ENCODE peak calls at places on chromosomes 16 and 17, in seven cellular contexts. One of them, this sample, is unnamed.

GRCh38 chr16:87819282-87819681 is 50.0 kb downstream of the SLC7A5 start:
- DNase-seq in pancreas: no peak
- DNase-seq in ovary: no peak
- DNase-seq in mucosa of descending colon: no peak
- DNase-seq in A549: no peak
- DNase-seq in tibial artery: no peak
- DNase-seq in cardiac fibroblast: no peak
- DNase-seq in this sample: no peak

GRCh38 chr17:12040478-12040877 is 19.8 kb downstream of the MAP2K4 start:
- DNase-seq in pancreas: no peak
- DNase-seq in ovary: no peak
- DNase-seq in mucosa of descending colon: no peak
- DNase-seq in A549: no peak
- DNase-seq in tibial artery: no peak
- DNase-seq in cardiac fibroblast: no peak
- DNase-seq in this sample: no peak

GRCh38 chr16:78593352-78593751 is 493.9 kb downstream of the WWOX start:
- DNase-seq in pancreas: no peak
- DNase-seq in ovary: no peak
- DNase-seq in mucosa of descending colon: no peak
- DNase-seq in A549: no peak
- DNase-seq in tibial artery: no peak
- DNase-seq in cardiac fibroblast: no peak
- DNase-seq in this sample: no peak

GRCh38 chr17:14805348-14805747 is 459.8 kb downstream of the PMP22 start:
- DNase-seq in pancreas: no peak
- DNase-seq in ovary: no peak
- DNase-seq in mucosa of descending colon: no peak
- DNase-seq in A549: peak; percentile 43
- DNase-seq in tibial artery: no peak
- DNase-seq in cardiac fibroblast: peak; percentile 33
- DNase-seq in this sample: peak; percentile 19

GRCh38 chr17:304461-304860 is 48.1 kb downstream of the RPH3AL start:
- DNase-seq in pancreas: peak; percentile 15
- DNase-seq in ovary: no peak
- DNase-seq in mucosa of descending colon: no peak
- DNase-seq in A549: no peak
- DNase-seq in tibial artery: no peak
- DNase-seq in cardiac fibroblast: no peak
- DNase-seq in this sample: no peak

GRCh38 chr17:51234162-51234561 is 25.7 kb downstream of the MBTD1 start:
- DNase-seq in pancreas: no peak
- DNase-seq in ovary: no peak
- DNase-seq in mucosa of descending colon: no peak
- DNase-seq in A549: no peak
- DNase-seq in tibial artery: no peak
- DNase-seq in cardiac fibroblast: no peak
- DNase-seq in this sample: no peak

GRCh38 chr16:55817236-55817912 is 15.5 kb downstream of the CES1 start:
- DNase-seq in pancreas: no peak
- DNase-seq in ovary: no peak
- DNase-seq in mucosa of descending colon: no peak
- DNase-seq in A549: no peak
- DNase-seq in tibial artery: no peak
- DNase-seq in cardiac fibroblast: peak; percentile 1
- DNase-seq in this sample: no peak

GRCh38 chr17:47961406-47961805 is 3.7 kb upstream of the PRR15L start:
- DNase-seq in pancreas: no peak
- DNase-seq in ovary: no peak
- DNase-seq in mucosa of descending colon: no peak
- DNase-seq in A549: no peak
- DNase-seq in tibial artery: no peak
- DNase-seq in cardiac fibroblast: no peak
- DNase-seq in this sample: no peak

GRCh38 chr17:382644-383533 is 30.3 kb upstream of the RPH3AL start:
- DNase-seq in pancreas: no peak
- DNase-seq in ovary: no peak
- DNase-seq in mucosa of descending colon: peak; percentile 30
- DNase-seq in A549: peak; percentile 82
- DNase-seq in tibial artery: no peak
- DNase-seq in cardiac fibroblast: peak; percentile 76
- DNase-seq in this sample: peak; percentile 62

GRCh38 chr17:8822401-8823035 is 23.4 kb upstream of the MFSD6L start:
- DNase-seq in pancreas: no peak
- DNase-seq in ovary: no peak
- DNase-seq in mucosa of descending colon: no peak
- DNase-seq in A549: no peak
- DNase-seq in tibial artery: no peak
- DNase-seq in cardiac fibroblast: no peak
- DNase-seq in this sample: no peak

GRCh38 chr17:4142107-4142900 is 526 bp downstream of the ZZEF1 start:
- DNase-seq in pancreas: peak; percentile 67
- DNase-seq in ovary: peak; percentile 69
- DNase-seq in mucosa of descending colon: peak; percentile 54
- DNase-seq in A549: peak; percentile 14
- DNase-seq in tibial artery: peak; percentile 67
- DNase-seq in cardiac fibroblast: peak; percentile 22
- DNase-seq in this sample: peak; percentile 19

GRCh38 chr17:60941028-60941427 is 263.4 kb downstream of the BCAS3 start:
- DNase-seq in pancreas: no peak
- DNase-seq in ovary: no peak
- DNase-seq in mucosa of descending colon: peak; percentile 90
- DNase-seq in A549: no peak
- DNase-seq in tibial artery: peak; percentile 85
- DNase-seq in cardiac fibroblast: peak; percentile 91
- DNase-seq in this sample: peak; percentile 92

GRCh38 chr16:66869424-66869823 is 10.9 kb upstream of the PDP2 start:
- DNase-seq in pancreas: no peak
- DNase-seq in ovary: no peak
- DNase-seq in mucosa of descending colon: peak; percentile 27
- DNase-seq in A549: no peak
- DNase-seq in tibial artery: no peak
- DNase-seq in cardiac fibroblast: no peak
- DNase-seq in this sample: no peak

GRCh38 chr16:70253291-70254094 is 1.8 kb upstream of the EXOSC6 start:
- DNase-seq in pancreas: no peak
- DNase-seq in ovary: no peak
- DNase-seq in mucosa of descending colon: peak; percentile 63
- DNase-seq in A549: peak; percentile 61
- DNase-seq in tibial artery: no peak
- DNase-seq in cardiac fibroblast: peak; percentile 55
- DNase-seq in this sample: peak; percentile 59

GRCh38 chr16:70254095-70254964 is 2.6 kb upstream of the EXOSC6 start:
- DNase-seq in pancreas: no peak
- DNase-seq in ovary: no peak
- DNase-seq in mucosa of descending colon: no peak
- DNase-seq in A549: no peak
- DNase-seq in tibial artery: no peak
- DNase-seq in cardiac fibroblast: no peak
- DNase-seq in this sample: no peak

GRCh38 chr16:70251651-70252354 is at the start of gene EXOSC6:
- DNase-seq in pancreas: peak; percentile 91
- DNase-seq in ovary: peak; percentile 93
- DNase-seq in mucosa of descending colon: peak; percentile 95
- DNase-seq in A549: peak; percentile 97
- DNase-seq in tibial artery: peak; percentile 93
- DNase-seq in cardiac fibroblast: peak; percentile 94
- DNase-seq in this sample: peak; percentile 90

GRCh38 chr16:70252355-70252988 is 732 bp upstream of the EXOSC6 start:
- DNase-seq in pancreas: peak; percentile 35
- DNase-seq in ovary: no peak
- DNase-seq in mucosa of descending colon: no peak
- DNase-seq in A549: peak; percentile 54
- DNase-seq in tibial artery: no peak
- DNase-seq in cardiac fibroblast: peak; percentile 32
- DNase-seq in this sample: peak; percentile 21

GRCh38 chr16:70250748-70251650 is 741 bp downstream of the EXOSC6 start:
- DNase-seq in pancreas: peak; percentile 51
- DNase-seq in ovary: peak; percentile 63
- DNase-seq in mucosa of descending colon: peak; percentile 45
- DNase-seq in A549: peak; percentile 61
- DNase-seq in tibial artery: no peak
- DNase-seq in cardiac fibroblast: peak; percentile 47
- DNase-seq in this sample: peak; percentile 52
- TF ChIP-seq CTCF in pancreas: no peak
- TF ChIP-seq CTCF in ovary: no peak
- TF ChIP-seq CTCF in mucosa of descending colon: no peak
- TF ChIP-seq CTCF in A549: no peak
- TF ChIP-seq CTCF in tibial artery: no peak
- TF ChIP-seq CTCF in cardiac fibroblast: no peak
- TF ChIP-seq CTCF in this sample: no peak

DNA sequence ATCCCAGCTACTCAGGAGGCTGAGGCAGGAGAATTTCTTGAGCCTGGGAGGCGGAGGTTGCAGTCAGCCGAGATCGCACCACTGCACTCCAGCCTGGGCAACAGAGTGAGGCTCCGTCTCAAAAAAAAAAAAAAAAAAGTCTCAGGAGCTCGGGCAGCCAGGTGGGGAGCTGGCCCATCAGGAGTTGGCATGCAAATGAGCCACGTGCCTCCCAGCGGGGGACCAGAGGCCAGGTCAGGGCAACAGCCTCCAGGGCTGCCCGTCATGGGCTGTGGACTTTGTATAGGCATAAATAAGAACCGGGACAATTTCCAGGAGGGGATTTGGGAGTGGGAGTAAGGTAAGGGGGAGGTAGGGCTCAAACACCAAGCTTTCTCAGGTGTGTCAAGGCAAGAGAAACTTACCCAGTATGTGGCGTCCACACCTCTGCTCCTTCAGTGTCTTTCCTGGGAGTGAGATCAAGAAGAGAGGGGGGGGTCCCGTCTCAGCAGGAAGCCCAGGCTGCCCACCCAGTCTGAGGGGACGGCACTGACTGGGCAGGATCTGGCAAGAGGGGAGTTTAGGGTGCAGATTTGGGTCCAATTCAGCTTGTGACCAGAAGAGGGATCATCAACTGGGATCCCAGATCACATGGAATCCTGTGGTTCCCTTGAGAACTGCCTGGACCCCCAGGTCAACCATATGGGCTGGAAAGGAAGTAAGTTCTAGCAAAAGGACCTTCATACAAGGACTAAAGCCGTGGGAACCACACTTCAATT is 22.3 kb upstream of the G6PC1 start:
- DNase-seq in pancreas: peak; percentile 54
- DNase-seq in ovary: no peak
- DNase-seq in mucosa of descending colon: no peak
- DNase-seq in A549: peak; percentile 25
- DNase-seq in tibial artery: no peak
- DNase-seq in cardiac fibroblast: no peak
- DNase-seq in this sample: no peak
- H3K4me3 ChIP-seq in pancreas: no peak overlapping the region
- H3K4me3 ChIP-seq in ovary: no peak overlapping the region
- H3K4me3 ChIP-seq in mucosa of descending colon: no peak overlapping the region
- H3K4me3 ChIP-seq in A549: no peak overlapping the region
- H3K4me3 ChIP-seq in tibial artery: no peak overlapping the region
- H3K4me3 ChIP-seq in cardiac fibroblast: no peak overlapping the region
- H3K4me3 ChIP-seq in this sample: no peak overlapping the region

GRCh38 chr17:50149425-50150353 is 788 bp downstream of the PPP1R9B start:
- DNase-seq in pancreas: peak; percentile 73
- DNase-seq in ovary: peak; percentile 73
- DNase-seq in mucosa of descending colon: peak; percentile 68
- DNase-seq in A549: peak; percentile 76
- DNase-seq in tibial artery: peak; percentile 70
- DNase-seq in cardiac fibroblast: peak; percentile 62
- DNase-seq in this sample: peak; percentile 54
- TF ChIP-seq CTCF in pancreas: no peak
- TF ChIP-seq CTCF in ovary: no peak
- TF ChIP-seq CTCF in mucosa of descending colon: no peak
- TF ChIP-seq CTCF in A549: no peak
- TF ChIP-seq CTCF in tibial artery: peak; percentile 16
- TF ChIP-seq CTCF in cardiac fibroblast: no peak
- TF ChIP-seq CTCF in this sample: no peak

GRCh38 chr17:81566461-81567126 is 14.4 kb upstream of the FAAP100 start:
- DNase-seq in pancreas: peak; percentile 84
- DNase-seq in ovary: peak; percentile 84
- DNase-seq in mucosa of descending colon: peak; percentile 83
- DNase-seq in A549: peak; percentile 89
- DNase-seq in tibial artery: peak; percentile 86
- DNase-seq in cardiac fibroblast: peak; percentile 97
- DNase-seq in this sample: peak; percentile 96
- H3K4me3 ChIP-seq in pancreas: peak overlapping the region; percentile 16
- H3K4me3 ChIP-seq in ovary: no peak overlapping the region
- H3K4me3 ChIP-seq in mucosa of descending colon: no peak overlapping the region
- H3K4me3 ChIP-seq in A549: peak overlapping the region; percentile 29
- H3K4me3 ChIP-seq in tibial artery: peak overlapping the region; percentile 43
- H3K4me3 ChIP-seq in cardiac fibroblast: peak overlapping the region; percentile 28
- H3K4me3 ChIP-seq in this sample: peak overlapping the region; percentile 23

GRCh38 chr17:58250344-58251011 is 12.1 kb downstream of the LPO start:
- DNase-seq in pancreas: no peak
- DNase-seq in ovary: no peak
- DNase-seq in mucosa of descending colon: no peak
- DNase-seq in A549: no peak
- DNase-seq in tibial artery: no peak
- DNase-seq in cardiac fibroblast: no peak
- DNase-seq in this sample: no peak

GRCh38 chr17:58253082-58253481 is 14.7 kb downstream of the LPO start:
- DNase-seq in pancreas: no peak
- DNase-seq in ovary: no peak
- DNase-seq in mucosa of descending colon: no peak
- DNase-seq in A549: no peak
- DNase-seq in tibial artery: no peak
- DNase-seq in cardiac fibroblast: no peak
- DNase-seq in this sample: no peak

GRCh38 chr17:58249270-58250133 is 11.1 kb downstream of the LPO start:
- DNase-seq in pancreas: peak; percentile 71
- DNase-seq in ovary: peak; percentile 83
- DNase-seq in mucosa of descending colon: peak; percentile 65
- DNase-seq in A549: peak; percentile 60
- DNase-seq in tibial artery: no peak
- DNase-seq in cardiac fibroblast: peak; percentile 51
- DNase-seq in this sample: peak; percentile 49

GRCh38 chr17:58252141-58252540 is 13.8 kb downstream of the LPO start:
- DNase-seq in pancreas: no peak
- DNase-seq in ovary: no peak
- DNase-seq in mucosa of descending colon: no peak
- DNase-seq in A549: no peak
- DNase-seq in tibial artery: no peak
- DNase-seq in cardiac fibroblast: no peak
- DNase-seq in this sample: no peak

GRCh38 chr17:58254803-58255202 is 16.4 kb downstream of the LPO start:
- DNase-seq in pancreas: no peak
- DNase-seq in ovary: no peak
- DNase-seq in mucosa of descending colon: no peak
- DNase-seq in A549: no peak
- DNase-seq in tibial artery: no peak
- DNase-seq in cardiac fibroblast: no peak
- DNase-seq in this sample: no peak
- TF ChIP-seq CTCF in pancreas: no peak
- TF ChIP-seq CTCF in ovary: no peak
- TF ChIP-seq CTCF in mucosa of descending colon: no peak
- TF ChIP-seq CTCF in A549: peak; percentile 10
- TF ChIP-seq CTCF in tibial artery: no peak
- TF ChIP-seq CTCF in cardiac fibroblast: no peak
- TF ChIP-seq CTCF in this sample: no peak

GRCh38 chr16:4316103-4316731 is 350 bp downstream of the GLIS2 start:
- DNase-seq in pancreas: no peak
- DNase-seq in ovary: peak; percentile 65
- DNase-seq in mucosa of descending colon: no peak
- DNase-seq in A549: no peak
- DNase-seq in tibial artery: no peak
- DNase-seq in cardiac fibroblast: peak; percentile 31
- DNase-seq in this sample: no peak
- H3K4me3 ChIP-seq in pancreas: peak overlapping the region; percentile 67
- H3K4me3 ChIP-seq in ovary: peak overlapping the region; percentile 58
- H3K4me3 ChIP-seq in mucosa of descending colon: peak overlapping the region; percentile 11
- H3K4me3 ChIP-seq in A549: peak overlapping the region; percentile 87
- H3K4me3 ChIP-seq in tibial artery: peak overlapping the region; percentile 82
- H3K4me3 ChIP-seq in cardiac fibroblast: peak overlapping the region; percentile 80
- H3K4me3 ChIP-seq in this sample: peak overlapping the region; percentile 72